ENCODE peak calls at places on chromosomes 4 and X, in nine cellular contexts. Q, R, I, O, A, M, U, D and F are unnamed samples.

GRCh38 chrX:19793471-19793870 is 93.9 kb downstream of the SH3KBP1 start:
- DNase-seq in D (no peak), I (no peak), A (no peak), M (no peak), U (no peak), R (no peak), Q (no peak), O (no peak), F (no peak)

GRCh38 chrX:129984196-129984962 is 1.9 kb downstream of the BCORL1 start:
- DNase-seq in A (peak), O (no peak), R (no peak), Q (no peak), U (peak), M (no peak), D (no peak), I (no peak), F (peak)

GRCh38 chr4:139732991-139733555 is 67.5 kb downstream of the MGST2 start:
- DNase-seq in A (no peak), Q (no peak), U (no peak), M (no peak), D (no peak), I (no peak), R (no peak), O (no peak), F (no peak)

GRCh38 chr4:81592698-81593097 is 121.0 kb upstream of the RASGEF1B start:
- DNase-seq in O (no peak), Q (no peak), U (no peak), I (no peak), D (no peak), A (no peak), M (no peak), R (no peak), F (no peak)

GRCh38 chr4:170465434-170465833 is 375.7 kb upstream of the AADAT start:
- DNase-seq in R (no peak), O (no peak), A (no peak), U (no peak), D (no peak), M (no peak), I (no peak), Q (no peak), F (no peak)

GRCh38 chr4:111991797-111992196 is 153.5 kb upstream of the FAM241A start:
- DNase-seq in Q (peak), M (no peak), O (no peak), D (peak), U (peak), I (peak), R (no peak), A (no peak), F (no peak)

GRCh38 chr4:12439633-12440305 is 1011.1 kb upstream of the HS3ST1 start:
- DNase-seq in I (no peak), R (no peak), U (no peak), A (no peak), O (no peak), D (no peak), M (no peak), Q (no peak), F (no peak)

GRCh38 chr4:176319237-176319703 is 496 bp upstream of the SPCS3 start:
- DNase-seq in M (no peak), I (no peak), U (no peak), O (no peak), A (no peak), Q (no peak), R (no peak), D (no peak), F (no peak)